ENCODE peak calls at places on chromosomes 5 and 9, in four cellular contexts. L is effector memory CD8-positive, alpha-beta T cell; F is NCI-H1092 treated with DMSO at 0.1 percent for 48 hours; M is T-helper 2 cell. B is an unnamed sample.

GRCh38 chr5:132747693-132748440 is 641 bp downstream of the CCNI2 start:
- DNase-seq in F (no peak), M (peak), L (peak), B (no peak)

GRCh38 chr5:141121563-141121962 is at the start of gene PCDHB4:
- DNase-seq in M (no peak), F (no peak), L (no peak), B (no peak)

GRCh38 chr9:129428890-129429577 is 191.9 kb downstream of the C9orf50 start:
- DNase-seq in M (no peak), F (no peak), L (no peak), B (no peak)

GRCh38 chr9:130328349-130328801 is 62.8 kb downstream of the HMCN2 start:
- DNase-seq in F (no peak), M (no peak), L (no peak), B (no peak)

GRCh38 chr9:68685770-68686169 is 19.3 kb upstream of the PIP5K1B start:
- DNase-seq in M (no peak), F (no peak), L (no peak), B (no peak)

GRCh38 chr9:107219486-107219853 is 63.6 kb upstream of the RAD23B start:
- DNase-seq in F (no peak), L (no peak), M (no peak), B (no peak)

GRCh38 chr5:72234265-72234700 is 85.8 kb downstream of the MRPS27 start:
- DNase-seq in L (peak), M (no peak), F (no peak), B (no peak)

GRCh38 chr5:150412319-150413175 is at the start of gene CD74:
- DNase-seq in M (peak), L (peak), F (no peak), B (no peak)

GRCh38 chr5:1642221-1642620 is 118.5 kb upstream of the LPCAT1 start:
- DNase-seq in M (no peak), F (no peak), L (no peak), B (no peak)

GRCh38 chr5:180647465-180647864 is 1.9 kb downstream of the FLT4 start:
- DNase-seq in L (no peak), M (no peak), F (no peak), B (no peak)

GRCh38 chr5:142754031-142754430 is 16.1 kb upstream of the ARHGAP26 start:
- DNase-seq in L (no peak), F (no peak), M (no peak), B (no peak)

GRCh38 chr5:44388504-44389409 is 463 bp downstream of the FGF10 start:
- DNase-seq in L (no peak), F (peak), M (no peak), B (no peak)

GRCh38 chr5:98827161-98827560 is 53.7 kb downstream of the RGMB start:
- DNase-seq in F (peak), L (no peak), M (no peak), B (peak)

GRCh38 chr9:124517600-124517999 is 10.4 kb upstream of the NR5A1 start:
- DNase-seq in M (no peak), L (no peak), F (no peak), B (no peak)

GRCh38 chr5:76870046-76870445 is 20.2 kb downstream of the S100Z start:
- DNase-seq in L (no peak), F (no peak), M (no peak), B (no peak)

GRCh38 chr9:78101247-78101646 is 69.6 kb upstream of the GNAQ start:
- DNase-seq in L (no peak), M (no peak), F (peak), B (no peak)

GRCh38 chr5:177390363-177391300 is 6.4 kb downstream of the SLC34A1 start:
- DNase-seq in L (peak), F (peak), M (peak), B (peak)

B was measured in NCI-H1694 treated with DMSO at 0.1 percent for 48 hours.